ENCODE peak calls at places on chromosome 21, in five cellular contexts. One of them, this sample, is unnamed.
A peak's percentile ranks its signal among the peaks of the same experiment; 100 is the strongest.

GRCh38 chr21:28624626-28625025 is 368.1 kb downstream of the LTN1 start:
- DNase-seq in OCI-LY7: no peak
- DNase-seq in CD8-positive, alpha-beta T cell: no peak
- DNase-seq in cardiac muscle cell: no peak
- DNase-seq in stomach: peak; percentile 33
- DNase-seq in this sample: peak; percentile 59

GRCh38 chr21:43866659-43867331 is 1.8 kb downstream of the AGPAT3 start:
- DNase-seq in cardiac muscle cell: no peak
- DNase-seq in CD8-positive, alpha-beta T cell: peak; percentile 42
- DNase-seq in OCI-LY7: no peak
- DNase-seq in stomach: peak; percentile 78
- DNase-seq in this sample: no peak

GRCh38 chr21:45830221-45830640 is 151.3 kb upstream of the COL6A1 start:
- DNase-seq in OCI-LY7: no peak
- DNase-seq in stomach: no peak
- DNase-seq in cardiac muscle cell: no peak
- DNase-seq in CD8-positive, alpha-beta T cell: no peak
- DNase-seq in this sample: no peak

GRCh38 chr21:39648879-39649278 is 36.1 kb downstream of the B3GALT5 start:
- DNase-seq in stomach: no peak
- DNase-seq in cardiac muscle cell: no peak
- DNase-seq in CD8-positive, alpha-beta T cell: no peak
- DNase-seq in OCI-LY7: no peak
- DNase-seq in this sample: no peak

GRCh38 chr21:42799948-42800347 is 79.4 kb downstream of the WDR4 start:
- DNase-seq in cardiac muscle cell: no peak
- DNase-seq in stomach: no peak
- DNase-seq in CD8-positive, alpha-beta T cell: no peak
- DNase-seq in OCI-LY7: peak; percentile 48
- DNase-seq in this sample: no peak

GRCh38 chr21:14435423-14435822 is 52.5 kb upstream of the HSPA13 start:
- DNase-seq in OCI-LY7: no peak
- DNase-seq in stomach: no peak
- DNase-seq in CD8-positive, alpha-beta T cell: no peak
- DNase-seq in cardiac muscle cell: no peak
- DNase-seq in this sample: no peak

GRCh38 chr21:24895885-24896734 is 711.2 kb downstream of the MRPL39 start:
- DNase-seq in OCI-LY7: no peak
- DNase-seq in CD8-positive, alpha-beta T cell: no peak
- DNase-seq in cardiac muscle cell: peak; percentile 29
- DNase-seq in stomach: peak; percentile 26
- DNase-seq in this sample: no peak

GRCh38 chr21:45994738-45995685 is 13.4 kb downstream of the COL6A1 start:
- DNase-seq in CD8-positive, alpha-beta T cell: no peak
- DNase-seq in stomach: no peak
- DNase-seq in cardiac muscle cell: no peak
- DNase-seq in OCI-LY7: no peak
- DNase-seq in this sample: no peak

GRCh38 chr21:45801129-45801735 is 157.7 kb downstream of the PCBP3 start:
- DNase-seq in CD8-positive, alpha-beta T cell: no peak
- DNase-seq in cardiac muscle cell: no peak
- DNase-seq in stomach: no peak
- DNase-seq in OCI-LY7: no peak
- DNase-seq in this sample: no peak

GRCh38 chr21:33070921-33071877 is 1.3 kb downstream of the OLIG1 start:
- DNase-seq in stomach: no peak
- DNase-seq in OCI-LY7: no peak
- DNase-seq in CD8-positive, alpha-beta T cell: peak; percentile 8
- DNase-seq in cardiac muscle cell: peak; percentile 13
- DNase-seq in this sample: no peak

GRCh38 chr21:46098303-46099141 is 610 bp downstream of the COL6A2 start:
- DNase-seq in CD8-positive, alpha-beta T cell: peak; percentile 29
- DNase-seq in OCI-LY7: no peak
- DNase-seq in stomach: peak; percentile 20
- DNase-seq in cardiac muscle cell: peak; percentile 34
- DNase-seq in this sample: no peak

GRCh38 chr21:25986928-25987327 is 183.6 kb downstream of the APP start:
- DNase-seq in CD8-positive, alpha-beta T cell: no peak
- DNase-seq in OCI-LY7: no peak
- DNase-seq in stomach: no peak
- DNase-seq in cardiac muscle cell: no peak
- DNase-seq in this sample: no peak

GRCh38 chr21:29360799-29361765 is 62.4 kb downstream of the BACH1 start:
- DNase-seq in stomach: no peak
- DNase-seq in cardiac muscle cell: no peak
- DNase-seq in OCI-LY7: peak; percentile 9
- DNase-seq in CD8-positive, alpha-beta T cell: no peak
- DNase-seq in this sample: no peak

GRCh38 chr21:44521301-44521927 is 18.6 kb downstream of the KRTAP10-1 start:
- DNase-seq in stomach: no peak
- DNase-seq in OCI-LY7: no peak
- DNase-seq in CD8-positive, alpha-beta T cell: no peak
- DNase-seq in cardiac muscle cell: no peak
- DNase-seq in this sample: no peak

GRCh38 chr21:31927872-31928476 is 55.2 kb downstream of the HUNK start:
- DNase-seq in cardiac muscle cell: no peak
- DNase-seq in stomach: no peak
- DNase-seq in OCI-LY7: no peak
- DNase-seq in CD8-positive, alpha-beta T cell: no peak
- DNase-seq in this sample: no peak

GRCh38 chr21:31420354-31420753 is 76.3 kb upstream of the TIAM1 start:
- DNase-seq in CD8-positive, alpha-beta T cell: no peak
- DNase-seq in OCI-LY7: no peak
- DNase-seq in cardiac muscle cell: no peak
- DNase-seq in stomach: no peak
- DNase-seq in this sample: no peak

GRCh38 chr21:39441502-39442475 is 3.8 kb downstream of the LCA5L start:
- DNase-seq in cardiac muscle cell: peak; percentile 66
- DNase-seq in stomach: no peak
- DNase-seq in OCI-LY7: peak; percentile 63
- DNase-seq in CD8-positive, alpha-beta T cell: peak; percentile 25
- DNase-seq in this sample: no peak

GRCh38 chr21:15659768-15660423 is 69.9 kb upstream of the USP25 start:
- DNase-seq in CD8-positive, alpha-beta T cell: no peak
- DNase-seq in stomach: no peak
- DNase-seq in OCI-LY7: no peak
- DNase-seq in cardiac muscle cell: no peak
- DNase-seq in this sample: no peak

GRCh38 chr21:18716578-18717138 is 313.1 kb upstream of the TMPRSS15 start:
- DNase-seq in OCI-LY7: no peak
- DNase-seq in cardiac muscle cell: no peak
- DNase-seq in CD8-positive, alpha-beta T cell: no peak
- DNase-seq in stomach: no peak
- DNase-seq in this sample: no peak

GRCh38 chr21:44370027-44370735 is 16.8 kb downstream of the TRPM2 start:
- DNase-seq in cardiac muscle cell: peak; percentile 82
- DNase-seq in stomach: peak; percentile 45
- DNase-seq in CD8-positive, alpha-beta T cell: no peak
- DNase-seq in OCI-LY7: no peak
- DNase-seq in this sample: peak; percentile 26

GRCh38 chr21:32777269-32777668 is 5.7 kb upstream of the PAXBP1 start:
- DNase-seq in stomach: no peak
- DNase-seq in CD8-positive, alpha-beta T cell: no peak
- DNase-seq in cardiac muscle cell: no peak
- DNase-seq in OCI-LY7: no peak
- DNase-seq in this sample: no peak

GRCh38 chr21:45420623-45421041 is 15.7 kb downstream of the COL18A1 start:
- DNase-seq in stomach: peak; percentile 63
- DNase-seq in CD8-positive, alpha-beta T cell: no peak
- DNase-seq in OCI-LY7: no peak
- DNase-seq in cardiac muscle cell: peak; percentile 34
- DNase-seq in this sample: no peak

GRCh38 chr21:31875424-31876097 is 2.7 kb downstream of the HUNK start:
- DNase-seq in stomach: no peak
- DNase-seq in OCI-LY7: no peak
- DNase-seq in CD8-positive, alpha-beta T cell: no peak
- DNase-seq in cardiac muscle cell: no peak
- DNase-seq in this sample: no peak

GRCh38 chr21:25961042-25961441 is 209.5 kb downstream of the APP start:
- DNase-seq in stomach: no peak
- DNase-seq in CD8-positive, alpha-beta T cell: no peak
- DNase-seq in cardiac muscle cell: no peak
- DNase-seq in OCI-LY7: peak; percentile 41
- DNase-seq in this sample: no peak

GRCh38 chr21:27681841-27682240 is 715.0 kb upstream of the ADAMTS5 start:
- DNase-seq in cardiac muscle cell: no peak
- DNase-seq in CD8-positive, alpha-beta T cell: no peak
- DNase-seq in OCI-LY7: no peak
- DNase-seq in stomach: no peak
- DNase-seq in this sample: no peak

GRCh38 chr21:24759348-24760118 is 847.7 kb downstream of the MRPL39 start:
- DNase-seq in cardiac muscle cell: no peak
- DNase-seq in CD8-positive, alpha-beta T cell: no peak
- DNase-seq in stomach: no peak
- DNase-seq in OCI-LY7: no peak
- DNase-seq in this sample: no peak

GRCh38 chr21:46020581-46020980 is 39.0 kb downstream of the COL6A1 start:
- DNase-seq in cardiac muscle cell: no peak
- DNase-seq in stomach: no peak
- DNase-seq in OCI-LY7: no peak
- DNase-seq in CD8-positive, alpha-beta T cell: no peak
- DNase-seq in this sample: no peak

GRCh38 chr21:46626536-46627302 is 8.8 kb upstream of the PRMT2 start:
- DNase-seq in cardiac muscle cell: no peak
- DNase-seq in stomach: no peak
- DNase-seq in CD8-positive, alpha-beta T cell: peak; percentile 52
- DNase-seq in OCI-LY7: no peak
- DNase-seq in this sample: no peak

GRCh38 chr21:28537371-28538079 is 455.2 kb downstream of the LTN1 start:
- DNase-seq in CD8-positive, alpha-beta T cell: no peak
- DNase-seq in cardiac muscle cell: no peak
- DNase-seq in OCI-LY7: no peak
- DNase-seq in stomach: no peak
- DNase-seq in this sample: peak; percentile 55

GRCh38 chr21:15422761-15423160 is 307.0 kb upstream of the USP25 start:
- DNase-seq in CD8-positive, alpha-beta T cell: no peak
- DNase-seq in cardiac muscle cell: no peak
- DNase-seq in stomach: no peak
- DNase-seq in OCI-LY7: no peak
- DNase-seq in this sample: peak; percentile 85

GRCh38 chr21:46304437-46304836 is 18.3 kb downstream of the YBEY start:
- DNase-seq in OCI-LY7: no peak
- DNase-seq in cardiac muscle cell: no peak
- DNase-seq in CD8-positive, alpha-beta T cell: no peak
- DNase-seq in stomach: no peak
- DNase-seq in this sample: no peak

GRCh38 chr21:45264146-45264918 is 23.4 kb downstream of the POFUT2 start:
- DNase-seq in CD8-positive, alpha-beta T cell: no peak
- DNase-seq in cardiac muscle cell: no peak
- DNase-seq in OCI-LY7: no peak
- DNase-seq in stomach: peak; percentile 17
- DNase-seq in this sample: no peak

GRCh38 chr21:41616063-41616591 is 108.2 kb upstream of the TMPRSS2 start:
- DNase-seq in CD8-positive, alpha-beta T cell: no peak
- DNase-seq in cardiac muscle cell: no peak
- DNase-seq in stomach: no peak
- DNase-seq in OCI-LY7: no peak
- DNase-seq in this sample: no peak

GRCh38 chr21:41613421-41613998 is 105.6 kb upstream of the TMPRSS2 start:
- DNase-seq in cardiac muscle cell: no peak
- DNase-seq in stomach: no peak
- DNase-seq in CD8-positive, alpha-beta T cell: no peak
- DNase-seq in OCI-LY7: no peak
- DNase-seq in this sample: no peak

GRCh38 chr21:41612674-41613250 is 104.8 kb upstream of the TMPRSS2 start:
- DNase-seq in stomach: peak; percentile 65
- DNase-seq in CD8-positive, alpha-beta T cell: no peak
- DNase-seq in cardiac muscle cell: peak; percentile 65
- DNase-seq in OCI-LY7: peak; percentile 41
- DNase-seq in this sample: peak; percentile 70

GRCh38 chr21:41614456-41615010 is 106.6 kb upstream of the TMPRSS2 start:
- DNase-seq in OCI-LY7: no peak
- DNase-seq in stomach: no peak
- DNase-seq in CD8-positive, alpha-beta T cell: no peak
- DNase-seq in cardiac muscle cell: no peak
- DNase-seq in this sample: no peak

DNA sequence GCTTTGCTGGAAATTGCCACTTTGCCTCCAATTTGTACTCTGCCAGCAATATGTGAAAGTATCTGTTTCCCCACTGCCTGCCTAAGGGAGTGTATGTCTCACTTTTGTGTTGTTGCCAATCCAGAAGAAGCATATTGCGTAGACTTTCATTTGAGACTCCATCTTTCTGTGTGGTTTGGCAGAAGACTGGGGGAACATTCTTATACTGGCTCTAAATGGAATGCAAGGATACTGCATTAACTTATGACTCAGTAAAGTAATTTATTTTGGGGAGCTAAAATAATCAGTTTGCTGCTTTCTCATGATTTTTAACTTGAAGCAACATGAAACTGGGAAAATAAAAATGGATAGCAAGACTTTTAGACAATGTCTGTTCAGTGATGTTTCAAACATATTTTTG is 107.7 kb upstream of the TMPRSS2 start:
- DNase-seq in CD8-positive, alpha-beta T cell: no peak
- DNase-seq in OCI-LY7: no peak
- DNase-seq in cardiac muscle cell: no peak
- DNase-seq in stomach: no peak
- DNase-seq in this sample: peak; percentile 66
- H3K27ac ChIP-seq in CD8-positive, alpha-beta T cell: no peak overlapping the region
- H3K27ac ChIP-seq in OCI-LY7: no peak overlapping the region
- H3K27ac ChIP-seq in cardiac muscle cell: no peak overlapping the region
- H3K27ac ChIP-seq in stomach: peak overlapping the region; percentile 77
- H3K27ac ChIP-seq in this sample: peak overlapping the region; percentile 39

GRCh38 chr21:35651166-35651565 is 409.2 kb downstream of the SETD4 start:
- DNase-seq in CD8-positive, alpha-beta T cell: no peak
- DNase-seq in OCI-LY7: no peak
- DNase-seq in cardiac muscle cell: no peak
- DNase-seq in stomach: no peak
- DNase-seq in this sample: no peak
- H3K27ac ChIP-seq in CD8-positive, alpha-beta T cell: no peak overlapping the region
- H3K27ac ChIP-seq in OCI-LY7: no peak overlapping the region
- H3K27ac ChIP-seq in cardiac muscle cell: no peak overlapping the region
- H3K27ac ChIP-seq in stomach: no peak overlapping the region
- H3K27ac ChIP-seq in this sample: no peak overlapping the region

GRCh38 chr21:34100789-34101188 is 27.4 kb downstream of the MRPS6 start:
- DNase-seq in CD8-positive, alpha-beta T cell: no peak
- DNase-seq in stomach: no peak
- DNase-seq in cardiac muscle cell: no peak
- DNase-seq in OCI-LY7: no peak
- DNase-seq in this sample: no peak
- H3K27ac ChIP-seq in CD8-positive, alpha-beta T cell: no peak overlapping the region
- H3K27ac ChIP-seq in stomach: no peak overlapping the region
- H3K27ac ChIP-seq in cardiac muscle cell: peak overlapping the region; percentile 24
- H3K27ac ChIP-seq in OCI-LY7: no peak overlapping the region
- H3K27ac ChIP-seq in this sample: no peak overlapping the region

GRCh38 chr21:38236232-38236631 is 20.6 kb upstream of the KCNJ15 start:
- DNase-seq in cardiac muscle cell: no peak
- DNase-seq in OCI-LY7: no peak
- DNase-seq in stomach: no peak
- DNase-seq in CD8-positive, alpha-beta T cell: no peak
- DNase-seq in this sample: no peak

GRCh38 chr21:38229260-38229877 is 27.4 kb upstream of the KCNJ15 start:
- DNase-seq in cardiac muscle cell: no peak
- DNase-seq in CD8-positive, alpha-beta T cell: no peak
- DNase-seq in stomach: no peak
- DNase-seq in OCI-LY7: peak; percentile 16
- DNase-seq in this sample: no peak

GRCh38 chr21:38240121-38240520 is 16.7 kb upstream of the KCNJ15 start:
- DNase-seq in CD8-positive, alpha-beta T cell: no peak
- DNase-seq in cardiac muscle cell: no peak
- DNase-seq in OCI-LY7: no peak
- DNase-seq in stomach: no peak
- DNase-seq in this sample: no peak

GRCh38 chr21:38234395-38235142 is 22.2 kb upstream of the KCNJ15 start:
- DNase-seq in OCI-LY7: no peak
- DNase-seq in cardiac muscle cell: no peak
- DNase-seq in stomach: peak; percentile 63
- DNase-seq in CD8-positive, alpha-beta T cell: no peak
- DNase-seq in this sample: peak; percentile 77
- H3K27ac ChIP-seq in OCI-LY7: no peak overlapping the region
- H3K27ac ChIP-seq in cardiac muscle cell: no peak overlapping the region
- H3K27ac ChIP-seq in stomach: no peak overlapping the region
- H3K27ac ChIP-seq in CD8-positive, alpha-beta T cell: no peak overlapping the region
- H3K27ac ChIP-seq in this sample: peak overlapping the region; percentile 83

This sample was measured in epithelial cell of prostate.